ENCODE peak calls at places on chromosomes 13 and 19, in four cellular contexts. One of them, this sample, is unnamed.

GRCh38 chr13:46666727-46667456 is 113.9 kb downstream of the LRCH1 start:
- DNase-seq in stimulated activated CD8-positive, alpha-beta memory T cell treated with anti-CD3 and anti-CD28 coated beads, Interleukin-2, amount 100 ng/mL, for 48 hours: no peak
- DNase-seq in nephron progenitor cell: no peak
- DNase-seq in NCI-H1092 treated with DMSO at 0.1 percent for 48 hours: no peak
- DNase-seq in this sample: no peak

GRCh38 chr13:41523396-41523795 is 66.0 kb downstream of the RGCC start:
- DNase-seq in stimulated activated CD8-positive, alpha-beta memory T cell treated with anti-CD3 and anti-CD28 coated beads, Interleukin-2, amount 100 ng/mL, for 48 hours: no peak
- DNase-seq in nephron progenitor cell: no peak
- DNase-seq in NCI-H1092 treated with DMSO at 0.1 percent for 48 hours: no peak
- DNase-seq in this sample: no peak

GRCh38 chr19:3771033-3771905 is 759 bp downstream of the RAX2 start:
- DNase-seq in stimulated activated CD8-positive, alpha-beta memory T cell treated with anti-CD3 and anti-CD28 coated beads, Interleukin-2, amount 100 ng/mL, for 48 hours: no peak
- DNase-seq in nephron progenitor cell: no peak
- DNase-seq in NCI-H1092 treated with DMSO at 0.1 percent for 48 hours: no peak
- DNase-seq in this sample: no peak

GRCh38 chr19:271856-272255 is 19.3 kb downstream of the PLPP2 start:
- DNase-seq in stimulated activated CD8-positive, alpha-beta memory T cell treated with anti-CD3 and anti-CD28 coated beads, Interleukin-2, amount 100 ng/mL, for 48 hours: no peak
- DNase-seq in nephron progenitor cell: no peak
- DNase-seq in NCI-H1092 treated with DMSO at 0.1 percent for 48 hours: no peak
- DNase-seq in this sample: no peak

GRCh38 chr19:15304140-15304705 is 28.1 kb downstream of the BRD4 start:
- DNase-seq in stimulated activated CD8-positive, alpha-beta memory T cell treated with anti-CD3 and anti-CD28 coated beads, Interleukin-2, amount 100 ng/mL, for 48 hours: peak
- DNase-seq in nephron progenitor cell: no peak
- DNase-seq in NCI-H1092 treated with DMSO at 0.1 percent for 48 hours: no peak
- DNase-seq in this sample: no peak

GRCh38 chr19:53771133-53771532 is 53.0 kb downstream of the NLRP12 start:
- DNase-seq in stimulated activated CD8-positive, alpha-beta memory T cell treated with anti-CD3 and anti-CD28 coated beads, Interleukin-2, amount 100 ng/mL, for 48 hours: no peak
- DNase-seq in nephron progenitor cell: no peak
- DNase-seq in NCI-H1092 treated with DMSO at 0.1 percent for 48 hours: no peak
- DNase-seq in this sample: no peak

GRCh38 chr13:48750588-48751383 is 97.1 kb downstream of the CYSLTR2 start:
- DNase-seq in stimulated activated CD8-positive, alpha-beta memory T cell treated with anti-CD3 and anti-CD28 coated beads, Interleukin-2, amount 100 ng/mL, for 48 hours: no peak
- DNase-seq in nephron progenitor cell: no peak
- DNase-seq in NCI-H1092 treated with DMSO at 0.1 percent for 48 hours: no peak
- DNase-seq in this sample: no peak

GRCh38 chr19:55838251-55838650 is 1.9 kb downstream of the NLRP4 start:
- DNase-seq in stimulated activated CD8-positive, alpha-beta memory T cell treated with anti-CD3 and anti-CD28 coated beads, Interleukin-2, amount 100 ng/mL, for 48 hours: no peak
- DNase-seq in nephron progenitor cell: no peak
- DNase-seq in NCI-H1092 treated with DMSO at 0.1 percent for 48 hours: no peak
- DNase-seq in this sample: no peak

GRCh38 chr13:112814905-112815585 is 125.2 kb downstream of the ATP11A start:
- DNase-seq in stimulated activated CD8-positive, alpha-beta memory T cell treated with anti-CD3 and anti-CD28 coated beads, Interleukin-2, amount 100 ng/mL, for 48 hours: no peak
- DNase-seq in nephron progenitor cell: no peak
- DNase-seq in NCI-H1092 treated with DMSO at 0.1 percent for 48 hours: no peak
- DNase-seq in this sample: no peak

GRCh38 chr19:47741544-47742125 is 3.7 kb upstream of the NOP53 start:
- DNase-seq in stimulated activated CD8-positive, alpha-beta memory T cell treated with anti-CD3 and anti-CD28 coated beads, Interleukin-2, amount 100 ng/mL, for 48 hours: no peak
- DNase-seq in nephron progenitor cell: no peak
- DNase-seq in NCI-H1092 treated with DMSO at 0.1 percent for 48 hours: no peak
- DNase-seq in this sample: no peak

GRCh38 chr19:3785464-3785937 is 680 bp downstream of the MATK start:
- DNase-seq in stimulated activated CD8-positive, alpha-beta memory T cell treated with anti-CD3 and anti-CD28 coated beads, Interleukin-2, amount 100 ng/mL, for 48 hours: no peak
- DNase-seq in nephron progenitor cell: no peak
- DNase-seq in NCI-H1092 treated with DMSO at 0.1 percent for 48 hours: no peak
- DNase-seq in this sample: peak

GRCh38 chr13:93767231-93767916 is 540.8 kb downstream of the GPC6 start:
- DNase-seq in stimulated activated CD8-positive, alpha-beta memory T cell treated with anti-CD3 and anti-CD28 coated beads, Interleukin-2, amount 100 ng/mL, for 48 hours: no peak
- DNase-seq in nephron progenitor cell: no peak
- DNase-seq in NCI-H1092 treated with DMSO at 0.1 percent for 48 hours: no peak
- DNase-seq in this sample: no peak

GRCh38 chr13:37395544-37395943 is 203.0 kb downstream of the POSTN start:
- DNase-seq in stimulated activated CD8-positive, alpha-beta memory T cell treated with anti-CD3 and anti-CD28 coated beads, Interleukin-2, amount 100 ng/mL, for 48 hours: no peak
- DNase-seq in nephron progenitor cell: no peak
- DNase-seq in NCI-H1092 treated with DMSO at 0.1 percent for 48 hours: no peak
- DNase-seq in this sample: no peak

GRCh38 chr13:99496322-99497142 is 4.7 kb upstream of the TM9SF2 start:
- DNase-seq in stimulated activated CD8-positive, alpha-beta memory T cell treated with anti-CD3 and anti-CD28 coated beads, Interleukin-2, amount 100 ng/mL, for 48 hours: peak
- DNase-seq in nephron progenitor cell: no peak
- DNase-seq in NCI-H1092 treated with DMSO at 0.1 percent for 48 hours: no peak
- DNase-seq in this sample: no peak

GRCh38 chr19:31312004-31312403 is 37.2 kb downstream of the TSHZ3 start:
- DNase-seq in stimulated activated CD8-positive, alpha-beta memory T cell treated with anti-CD3 and anti-CD28 coated beads, Interleukin-2, amount 100 ng/mL, for 48 hours: peak
- DNase-seq in nephron progenitor cell: no peak
- DNase-seq in NCI-H1092 treated with DMSO at 0.1 percent for 48 hours: no peak
- DNase-seq in this sample: no peak

GRCh38 chr19:18995804-18996241 is 37.5 kb downstream of the SUGP2 start:
- DNase-seq in stimulated activated CD8-positive, alpha-beta memory T cell treated with anti-CD3 and anti-CD28 coated beads, Interleukin-2, amount 100 ng/mL, for 48 hours: no peak
- DNase-seq in nephron progenitor cell: peak
- DNase-seq in NCI-H1092 treated with DMSO at 0.1 percent for 48 hours: no peak
- DNase-seq in this sample: peak

GRCh38 chr19:18021121-18021755 is 13.3 kb downstream of the ARRDC2 start:
- DNase-seq in stimulated activated CD8-positive, alpha-beta memory T cell treated with anti-CD3 and anti-CD28 coated beads, Interleukin-2, amount 100 ng/mL, for 48 hours: no peak
- DNase-seq in nephron progenitor cell: no peak
- DNase-seq in NCI-H1092 treated with DMSO at 0.1 percent for 48 hours: no peak
- DNase-seq in this sample: no peak

GRCh38 chr13:64529874-64530485 is 2700.2 kb downstream of the PCDH9 start:
- DNase-seq in stimulated activated CD8-positive, alpha-beta memory T cell treated with anti-CD3 and anti-CD28 coated beads, Interleukin-2, amount 100 ng/mL, for 48 hours: no peak
- DNase-seq in nephron progenitor cell: peak
- DNase-seq in NCI-H1092 treated with DMSO at 0.1 percent for 48 hours: no peak
- DNase-seq in this sample: no peak

GRCh38 chr19:397321-397720 is 11.6 kb downstream of the C2CD4C start:
- DNase-seq in stimulated activated CD8-positive, alpha-beta memory T cell treated with anti-CD3 and anti-CD28 coated beads, Interleukin-2, amount 100 ng/mL, for 48 hours: no peak
- DNase-seq in nephron progenitor cell: no peak
- DNase-seq in NCI-H1092 treated with DMSO at 0.1 percent for 48 hours: no peak
- DNase-seq in this sample: no peak

GRCh38 chr13:33545492-33545891 is 259.9 kb upstream of the STARD13 start:
- DNase-seq in stimulated activated CD8-positive, alpha-beta memory T cell treated with anti-CD3 and anti-CD28 coated beads, Interleukin-2, amount 100 ng/mL, for 48 hours: no peak
- DNase-seq in nephron progenitor cell: no peak
- DNase-seq in NCI-H1092 treated with DMSO at 0.1 percent for 48 hours: no peak
- DNase-seq in this sample: no peak

GRCh38 chr13:112592181-112592580 is 4.2 kb upstream of the TUBGCP3 start:
- DNase-seq in stimulated activated CD8-positive, alpha-beta memory T cell treated with anti-CD3 and anti-CD28 coated beads, Interleukin-2, amount 100 ng/mL, for 48 hours: no peak
- DNase-seq in nephron progenitor cell: no peak
- DNase-seq in NCI-H1092 treated with DMSO at 0.1 percent for 48 hours: no peak
- DNase-seq in this sample: no peak

GRCh38 chr19:14318873-14319272 is 62.4 kb upstream of the ADGRE5 start:
- DNase-seq in stimulated activated CD8-positive, alpha-beta memory T cell treated with anti-CD3 and anti-CD28 coated beads, Interleukin-2, amount 100 ng/mL, for 48 hours: no peak
- DNase-seq in nephron progenitor cell: peak
- DNase-seq in NCI-H1092 treated with DMSO at 0.1 percent for 48 hours: no peak
- DNase-seq in this sample: no peak

GRCh38 chr13:42747399-42747873 is 33.9 kb upstream of the FAM216B start:
- DNase-seq in stimulated activated CD8-positive, alpha-beta memory T cell treated with anti-CD3 and anti-CD28 coated beads, Interleukin-2, amount 100 ng/mL, for 48 hours: no peak
- DNase-seq in nephron progenitor cell: no peak
- DNase-seq in NCI-H1092 treated with DMSO at 0.1 percent for 48 hours: no peak
- DNase-seq in this sample: no peak

GRCh38 chr13:111337206-111337605 is 16.8 kb downstream of the TEX29 start:
- DNase-seq in stimulated activated CD8-positive, alpha-beta memory T cell treated with anti-CD3 and anti-CD28 coated beads, Interleukin-2, amount 100 ng/mL, for 48 hours: no peak
- DNase-seq in nephron progenitor cell: no peak
- DNase-seq in NCI-H1092 treated with DMSO at 0.1 percent for 48 hours: no peak
- DNase-seq in this sample: no peak

GRCh38 chr13:20173121-20173746 is 12.4 kb upstream of the GJA3 start:
- DNase-seq in stimulated activated CD8-positive, alpha-beta memory T cell treated with anti-CD3 and anti-CD28 coated beads, Interleukin-2, amount 100 ng/mL, for 48 hours: no peak
- DNase-seq in nephron progenitor cell: no peak
- DNase-seq in NCI-H1092 treated with DMSO at 0.1 percent for 48 hours: no peak
- DNase-seq in this sample: no peak

GRCh38 chr13:45082964-45083363 is 37.3 kb upstream of the GTF2F2 start:
- DNase-seq in stimulated activated CD8-positive, alpha-beta memory T cell treated with anti-CD3 and anti-CD28 coated beads, Interleukin-2, amount 100 ng/mL, for 48 hours: no peak
- DNase-seq in nephron progenitor cell: no peak
- DNase-seq in NCI-H1092 treated with DMSO at 0.1 percent for 48 hours: no peak
- DNase-seq in this sample: no peak

GRCh38 chr19:48815870-48816501 is 5.2 kb upstream of the BCAT2 start:
- DNase-seq in stimulated activated CD8-positive, alpha-beta memory T cell treated with anti-CD3 and anti-CD28 coated beads, Interleukin-2, amount 100 ng/mL, for 48 hours: no peak
- DNase-seq in nephron progenitor cell: no peak
- DNase-seq in NCI-H1092 treated with DMSO at 0.1 percent for 48 hours: no peak
- DNase-seq in this sample: no peak

GRCh38 chr13:85091835-85092234 is 707.4 kb downstream of the SLITRK6 start:
- DNase-seq in stimulated activated CD8-positive, alpha-beta memory T cell treated with anti-CD3 and anti-CD28 coated beads, Interleukin-2, amount 100 ng/mL, for 48 hours: no peak
- DNase-seq in nephron progenitor cell: no peak
- DNase-seq in NCI-H1092 treated with DMSO at 0.1 percent for 48 hours: no peak
- DNase-seq in this sample: no peak

GRCh38 chr13:40547545-40548322 is 118.7 kb downstream of the FOXO1 start:
- DNase-seq in stimulated activated CD8-positive, alpha-beta memory T cell treated with anti-CD3 and anti-CD28 coated beads, Interleukin-2, amount 100 ng/mL, for 48 hours: no peak
- DNase-seq in nephron progenitor cell: no peak
- DNase-seq in NCI-H1092 treated with DMSO at 0.1 percent for 48 hours: no peak
- DNase-seq in this sample: no peak

GRCh38 chr19:5131031-5131865 is 162.3 kb downstream of the KDM4B start:
- DNase-seq in stimulated activated CD8-positive, alpha-beta memory T cell treated with anti-CD3 and anti-CD28 coated beads, Interleukin-2, amount 100 ng/mL, for 48 hours: peak
- DNase-seq in nephron progenitor cell: no peak
- DNase-seq in NCI-H1092 treated with DMSO at 0.1 percent for 48 hours: no peak
- DNase-seq in this sample: no peak

GRCh38 chr19:18158471-18158870 is 5.5 kb downstream of the PIK3R2 start:
- DNase-seq in stimulated activated CD8-positive, alpha-beta memory T cell treated with anti-CD3 and anti-CD28 coated beads, Interleukin-2, amount 100 ng/mL, for 48 hours: no peak
- DNase-seq in nephron progenitor cell: no peak
- DNase-seq in NCI-H1092 treated with DMSO at 0.1 percent for 48 hours: no peak
- DNase-seq in this sample: no peak

GRCh38 chr13:88376762-88377388 is 705.7 kb downstream of the SLITRK5 start:
- DNase-seq in stimulated activated CD8-positive, alpha-beta memory T cell treated with anti-CD3 and anti-CD28 coated beads, Interleukin-2, amount 100 ng/mL, for 48 hours: no peak
- DNase-seq in nephron progenitor cell: no peak
- DNase-seq in NCI-H1092 treated with DMSO at 0.1 percent for 48 hours: no peak
- DNase-seq in this sample: no peak

GRCh38 chr13:110138700-110139036 is 168.3 kb downstream of the COL4A1 start:
- DNase-seq in stimulated activated CD8-positive, alpha-beta memory T cell treated with anti-CD3 and anti-CD28 coated beads, Interleukin-2, amount 100 ng/mL, for 48 hours: no peak
- DNase-seq in nephron progenitor cell: no peak
- DNase-seq in NCI-H1092 treated with DMSO at 0.1 percent for 48 hours: no peak
- DNase-seq in this sample: peak